ENCODE peak calls at places on chromosomes 16 and 17, in six cellular contexts. One of them, this sample, is unnamed.

GRCh38 chr16:27773344-27773743 is 223.4 kb downstream of the KATNIP start:
- DNase-seq in stomach: no peak
- DNase-seq in fibroblast of lung: no peak
- DNase-seq in neural progenitor cell: no peak
- DNase-seq in CD8-positive, alpha-beta T cell: no peak
- DNase-seq in ovary: no peak
- DNase-seq in this sample: no peak

GRCh38 chr16:71954699-71955195 is 45.5 kb downstream of the PKD1L3 start:
- DNase-seq in neural progenitor cell: no peak
- DNase-seq in CD8-positive, alpha-beta T cell: no peak
- DNase-seq in stomach: no peak
- DNase-seq in fibroblast of lung: no peak
- DNase-seq in ovary: no peak
- DNase-seq in this sample: no peak

GRCh38 chr16:27890866-27891265 is 172.6 kb downstream of the GSG1L start:
- DNase-seq in fibroblast of lung: no peak
- DNase-seq in stomach: no peak
- DNase-seq in neural progenitor cell: no peak
- DNase-seq in ovary: no peak
- DNase-seq in CD8-positive, alpha-beta T cell: no peak
- DNase-seq in this sample: no peak

GRCh38 chr17:7021993-7022778 is 664 bp upstream of the BCL6B start:
- DNase-seq in stomach: peak; percentile 86
- DNase-seq in neural progenitor cell: peak; percentile 92
- DNase-seq in fibroblast of lung: peak; percentile 49
- DNase-seq in ovary: peak; percentile 58
- DNase-seq in CD8-positive, alpha-beta T cell: peak; percentile 75
- DNase-seq in this sample: peak; percentile 81

GRCh38 chr16:7866144-7866543 is 533.5 kb downstream of the RBFOX1 start:
- DNase-seq in fibroblast of lung: no peak
- DNase-seq in CD8-positive, alpha-beta T cell: no peak
- DNase-seq in ovary: no peak
- DNase-seq in neural progenitor cell: no peak
- DNase-seq in stomach: no peak
- DNase-seq in this sample: no peak

GRCh38 chr17:29615492-29616299 is 7.0 kb downstream of the CORO6 start:
- DNase-seq in CD8-positive, alpha-beta T cell: peak; percentile 85
- DNase-seq in stomach: peak; percentile 92
- DNase-seq in neural progenitor cell: peak; percentile 94
- DNase-seq in ovary: peak; percentile 75
- DNase-seq in fibroblast of lung: peak; percentile 82
- DNase-seq in this sample: peak; percentile 88

GRCh38 chr17:2947996-2948550 is 115.3 kb downstream of the OR1D5 start:
- DNase-seq in fibroblast of lung: no peak
- DNase-seq in neural progenitor cell: no peak
- DNase-seq in stomach: no peak
- DNase-seq in CD8-positive, alpha-beta T cell: no peak
- DNase-seq in ovary: no peak
- DNase-seq in this sample: no peak

GRCh38 chr17:45229681-45230409 is 8.2 kb downstream of the FMNL1 start:
- DNase-seq in ovary: no peak
- DNase-seq in CD8-positive, alpha-beta T cell: no peak
- DNase-seq in stomach: no peak
- DNase-seq in neural progenitor cell: no peak
- DNase-seq in fibroblast of lung: no peak
- DNase-seq in this sample: no peak

GRCh38 chr16:65667013-65667578 is 545.2 kb upstream of the CDH11 start:
- DNase-seq in CD8-positive, alpha-beta T cell: no peak
- DNase-seq in stomach: no peak
- DNase-seq in neural progenitor cell: peak; percentile 72
- DNase-seq in fibroblast of lung: peak; percentile 25
- DNase-seq in ovary: no peak
- DNase-seq in this sample: no peak

GRCh38 chr17:50950002-50950877 is 84.1 kb upstream of the TOB1 start:
- DNase-seq in fibroblast of lung: peak; percentile 89
- DNase-seq in stomach: peak; percentile 81
- DNase-seq in ovary: peak; percentile 79
- DNase-seq in neural progenitor cell: peak; percentile 69
- DNase-seq in CD8-positive, alpha-beta T cell: peak; percentile 60
- DNase-seq in this sample: peak; percentile 89

GRCh38 chr16:48335961-48336360 is 49.3 kb downstream of the SIAH1 start:
- DNase-seq in fibroblast of lung: peak; percentile 82
- DNase-seq in stomach: no peak
- DNase-seq in neural progenitor cell: no peak
- DNase-seq in CD8-positive, alpha-beta T cell: no peak
- DNase-seq in ovary: no peak
- DNase-seq in this sample: no peak

GRCh38 chr17:82449883-82450356 is 632 bp downstream of the CYBC1 start:
- DNase-seq in stomach: no peak
- DNase-seq in neural progenitor cell: no peak
- DNase-seq in ovary: no peak
- DNase-seq in fibroblast of lung: no peak
- DNase-seq in CD8-positive, alpha-beta T cell: peak; percentile 36
- DNase-seq in this sample: no peak

GRCh38 chr17:69213059-69213813 is 15.4 kb downstream of the ABCA10 start:
- DNase-seq in neural progenitor cell: no peak
- DNase-seq in fibroblast of lung: no peak
- DNase-seq in stomach: no peak
- DNase-seq in ovary: no peak
- DNase-seq in CD8-positive, alpha-beta T cell: no peak
- DNase-seq in this sample: no peak

GRCh38 chr17:44038604-44039007 is 23.8 kb upstream of the TMEM101 start:
- DNase-seq in stomach: no peak
- DNase-seq in CD8-positive, alpha-beta T cell: no peak
- DNase-seq in fibroblast of lung: no peak
- DNase-seq in neural progenitor cell: no peak
- DNase-seq in ovary: no peak
- DNase-seq in this sample: no peak

GRCh38 chr16:68055395-68055794 is 29.8 kb upstream of the NFATC3 start:
- DNase-seq in neural progenitor cell: no peak
- DNase-seq in CD8-positive, alpha-beta T cell: no peak
- DNase-seq in stomach: no peak
- DNase-seq in fibroblast of lung: no peak
- DNase-seq in ovary: no peak
- DNase-seq in this sample: no peak

GRCh38 chr17:46868689-46869187 is 17.4 kb downstream of the WNT9B start:
- DNase-seq in stomach: no peak
- DNase-seq in CD8-positive, alpha-beta T cell: no peak
- DNase-seq in fibroblast of lung: peak; percentile 4
- DNase-seq in neural progenitor cell: no peak
- DNase-seq in ovary: no peak
- DNase-seq in this sample: no peak

GRCh38 chr16:90020838-90021382 is 1.7 kb upstream of the DBNDD1 start:
- DNase-seq in ovary: no peak
- DNase-seq in CD8-positive, alpha-beta T cell: no peak
- DNase-seq in fibroblast of lung: no peak
- DNase-seq in neural progenitor cell: no peak
- DNase-seq in stomach: no peak
- DNase-seq in this sample: no peak

GRCh38 chr16:76653390-76654026 is 376.3 kb downstream of the CNTNAP4 start:
- DNase-seq in fibroblast of lung: peak; percentile 60
- DNase-seq in CD8-positive, alpha-beta T cell: no peak
- DNase-seq in stomach: no peak
- DNase-seq in ovary: no peak
- DNase-seq in neural progenitor cell: peak; percentile 81
- DNase-seq in this sample: peak; percentile 44
- TF ChIP-seq CTCF in fibroblast of lung: no peak
- TF ChIP-seq CTCF in CD8-positive, alpha-beta T cell: no peak
- TF ChIP-seq CTCF in stomach: no peak
- TF ChIP-seq CTCF in ovary: no peak
- TF ChIP-seq CTCF in neural progenitor cell: peak; percentile 77
- TF ChIP-seq CTCF in this sample: peak; percentile 56

DNA sequence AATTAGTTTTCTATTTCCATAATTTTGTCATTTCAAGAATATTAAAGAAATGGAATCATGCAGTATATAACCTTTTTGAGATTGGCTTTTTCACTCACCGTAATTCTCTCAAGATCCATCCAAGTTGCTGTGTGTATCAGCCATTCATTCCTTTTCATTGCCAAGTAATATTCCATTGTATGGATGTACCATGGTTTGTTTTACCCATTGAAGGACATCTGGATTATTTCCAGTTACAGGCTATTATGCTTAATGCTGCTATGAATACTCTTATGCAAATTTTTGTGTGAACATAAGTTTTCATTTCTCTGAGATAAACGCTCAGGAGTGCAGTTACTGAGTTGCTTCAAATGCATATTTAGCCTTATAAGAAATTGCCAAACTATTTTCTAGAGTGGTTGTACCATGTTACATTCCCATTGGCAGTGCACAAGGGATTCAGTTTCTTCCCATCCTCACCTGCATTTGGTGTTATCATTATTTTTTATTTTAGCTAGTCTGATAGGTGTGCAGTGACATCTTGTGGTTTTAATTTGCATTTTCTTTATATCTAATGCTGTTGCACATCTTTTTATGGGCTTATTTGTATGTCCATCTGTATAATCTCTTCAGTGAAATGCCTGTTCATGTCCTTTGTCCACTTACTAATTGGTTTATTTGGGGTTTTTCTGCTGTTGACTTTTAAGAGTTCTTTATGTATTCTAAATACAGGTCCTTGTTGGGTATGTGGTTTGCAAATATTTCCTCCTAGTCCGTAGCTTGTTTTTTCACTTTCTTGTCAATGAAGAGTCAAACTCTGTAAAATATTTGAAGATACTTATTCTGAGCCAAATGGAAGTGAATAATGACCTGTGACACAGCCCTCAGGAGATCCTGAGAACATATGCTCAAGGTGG is 32.7 kb downstream of the BMERB1 start:
- DNase-seq in neural progenitor cell: no peak
- DNase-seq in stomach: no peak
- DNase-seq in fibroblast of lung: peak; percentile 42
- DNase-seq in ovary: no peak
- DNase-seq in CD8-positive, alpha-beta T cell: no peak
- DNase-seq in this sample: no peak
- TF ChIP-seq CTCF in neural progenitor cell: no peak
- TF ChIP-seq CTCF in stomach: peak; percentile 51
- TF ChIP-seq CTCF in fibroblast of lung: no peak
- TF ChIP-seq CTCF in ovary: no peak
- TF ChIP-seq CTCF in CD8-positive, alpha-beta T cell: no peak
- TF ChIP-seq CTCF in this sample: peak; percentile 50

GRCh38 chr17:63549946-63550815 is at the start of gene DCAF7:
- DNase-seq in stomach: peak; percentile 99
- DNase-seq in CD8-positive, alpha-beta T cell: peak; percentile 100
- DNase-seq in neural progenitor cell: peak; percentile 99
- DNase-seq in ovary: peak; percentile 100
- DNase-seq in fibroblast of lung: peak; percentile 100
- DNase-seq in this sample: peak; percentile 95
- TF ChIP-seq CTCF in stomach: no peak
- TF ChIP-seq CTCF in CD8-positive, alpha-beta T cell: no peak
- TF ChIP-seq CTCF in neural progenitor cell: no peak
- TF ChIP-seq CTCF in ovary: no peak
- TF ChIP-seq CTCF in fibroblast of lung: no peak
- TF ChIP-seq CTCF in this sample: no peak

GRCh38 chr16:30482366-30482765 is 9.8 kb downstream of the ITGAL start:
- DNase-seq in fibroblast of lung: no peak
- DNase-seq in neural progenitor cell: no peak
- DNase-seq in stomach: no peak
- DNase-seq in CD8-positive, alpha-beta T cell: no peak
- DNase-seq in ovary: no peak
- DNase-seq in this sample: peak; percentile 13
- TF ChIP-seq CTCF in fibroblast of lung: no peak
- TF ChIP-seq CTCF in neural progenitor cell: peak; percentile 7
- TF ChIP-seq CTCF in stomach: no peak
- TF ChIP-seq CTCF in CD8-positive, alpha-beta T cell: peak; percentile 37
- TF ChIP-seq CTCF in ovary: no peak
- TF ChIP-seq CTCF in this sample: no peak

GRCh38 chr16:16997349-16997748 is 473.4 kb downstream of the XYLT1 start:
- DNase-seq in stomach: no peak
- DNase-seq in ovary: no peak
- DNase-seq in CD8-positive, alpha-beta T cell: no peak
- DNase-seq in fibroblast of lung: no peak
- DNase-seq in neural progenitor cell: no peak
- DNase-seq in this sample: no peak

GRCh38 chr16:17001471-17001870 is 469.3 kb downstream of the XYLT1 start:
- DNase-seq in stomach: no peak
- DNase-seq in CD8-positive, alpha-beta T cell: no peak
- DNase-seq in neural progenitor cell: no peak
- DNase-seq in ovary: no peak
- DNase-seq in fibroblast of lung: no peak
- DNase-seq in this sample: no peak

GRCh38 chr16:16992986-16993783 is 477.6 kb downstream of the XYLT1 start:
- DNase-seq in stomach: no peak
- DNase-seq in fibroblast of lung: no peak
- DNase-seq in CD8-positive, alpha-beta T cell: peak; percentile 32
- DNase-seq in neural progenitor cell: peak; percentile 13
- DNase-seq in ovary: no peak
- DNase-seq in this sample: no peak

GRCh38 chr16:16994831-16995230 is 475.9 kb downstream of the XYLT1 start:
- DNase-seq in fibroblast of lung: no peak
- DNase-seq in CD8-positive, alpha-beta T cell: no peak
- DNase-seq in neural progenitor cell: peak; percentile 41
- DNase-seq in stomach: no peak
- DNase-seq in ovary: no peak
- DNase-seq in this sample: no peak

DNA sequence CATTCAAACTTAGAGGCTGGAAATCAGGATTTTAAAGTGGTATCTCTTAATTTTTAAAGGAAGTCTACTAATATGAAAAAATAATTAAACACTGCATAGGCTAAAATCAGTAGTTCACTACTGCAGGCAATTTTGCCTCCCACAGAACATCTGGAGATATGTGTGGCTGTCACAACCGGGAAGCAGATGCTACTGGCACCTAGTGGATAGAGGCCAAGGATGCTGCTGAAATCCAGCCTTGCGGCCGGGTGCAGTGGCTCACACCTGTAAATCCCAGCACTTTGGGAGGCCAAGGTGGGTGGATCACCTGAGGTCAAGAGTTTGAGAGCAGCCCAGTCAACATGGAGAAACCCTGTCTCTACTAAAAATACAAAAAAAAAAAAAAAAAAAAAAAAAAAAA is 473.9 kb downstream of the XYLT1 start:
- DNase-seq in ovary: no peak
- DNase-seq in stomach: no peak
- DNase-seq in neural progenitor cell: peak; percentile 16
- DNase-seq in CD8-positive, alpha-beta T cell: no peak
- DNase-seq in fibroblast of lung: no peak
- DNase-seq in this sample: no peak
- TF ChIP-seq CTCF in ovary: no peak
- TF ChIP-seq CTCF in stomach: no peak
- TF ChIP-seq CTCF in neural progenitor cell: no peak
- TF ChIP-seq CTCF in CD8-positive, alpha-beta T cell: no peak
- TF ChIP-seq CTCF in fibroblast of lung: no peak
- TF ChIP-seq CTCF in this sample: no peak

GRCh38 chr16:64011650-64012049 is 1110.2 kb downstream of the CDH11 start:
- DNase-seq in fibroblast of lung: no peak
- DNase-seq in neural progenitor cell: no peak
- DNase-seq in ovary: no peak
- DNase-seq in stomach: no peak
- DNase-seq in CD8-positive, alpha-beta T cell: no peak
- DNase-seq in this sample: no peak

GRCh38 chr16:64012166-64012565 is 1109.7 kb downstream of the CDH11 start:
- DNase-seq in ovary: no peak
- DNase-seq in stomach: no peak
- DNase-seq in fibroblast of lung: no peak
- DNase-seq in neural progenitor cell: no peak
- DNase-seq in CD8-positive, alpha-beta T cell: no peak
- DNase-seq in this sample: no peak

GRCh38 chr16:64008131-64008530 is 1113.7 kb downstream of the CDH11 start:
- DNase-seq in neural progenitor cell: no peak
- DNase-seq in ovary: no peak
- DNase-seq in CD8-positive, alpha-beta T cell: no peak
- DNase-seq in fibroblast of lung: peak; percentile 2
- DNase-seq in stomach: no peak
- DNase-seq in this sample: no peak
- TF ChIP-seq CTCF in neural progenitor cell: no peak
- TF ChIP-seq CTCF in ovary: no peak
- TF ChIP-seq CTCF in CD8-positive, alpha-beta T cell: no peak
- TF ChIP-seq CTCF in fibroblast of lung: no peak
- TF ChIP-seq CTCF in stomach: no peak
- TF ChIP-seq CTCF in this sample: no peak